ENCODE peak calls at places on chromosomes 11 and 22, in nine cellular contexts. A, G, F, R, W, Q, M, B and Y are unnamed samples.

GRCh38 chr11:29333993-29334780 is 682.6 kb downstream of the KCNA4 start:
- DNase-seq in A (peak; percentile 31), G (no peak), F (no peak), R (no peak), W (no peak), Q (no peak), M (no peak), B (no peak), Y (peak; percentile 81)

GRCh38 chr11:76214186-76214585 is 7.9 kb upstream of the WNT11 start:
- DNase-seq in A (no peak), G (no peak), F (no peak), R (no peak), W (no peak), Q (no peak), M (no peak), B (no peak), Y (no peak)

GRCh38 chr11:129286813-129287212 is 88.8 kb upstream of the BARX2 start:
- DNase-seq in A (no peak), G (no peak), F (no peak), R (no peak), W (no peak), Q (no peak), M (no peak), B (no peak), Y (no peak)

GRCh38 chr11:120964857-120965256 is 59.0 kb upstream of the TBCEL start:
- DNase-seq in A (no peak), G (no peak), F (no peak), R (no peak), W (no peak), Q (no peak), M (no peak), B (no peak), Y (peak; percentile 35)

GRCh38 chr11:116986521-116987105 is 111.6 kb downstream of the SIK3 start:
- DNase-seq in A (peak; percentile 64), G (no peak), F (no peak), R (no peak), W (peak; percentile 30), Q (no peak), M (peak; percentile 18), B (no peak), Y (peak; percentile 71)

GRCh38 chr22:32932176-32932575 is 126.0 kb downstream of the SYN3 start:
- DNase-seq in A (no peak), G (no peak), F (no peak), R (no peak), W (no peak), Q (no peak), M (no peak), B (no peak), Y (no peak)

GRCh38 chr11:83472831-83473230 is 186.7 kb upstream of the CCDC90B start:
- DNase-seq in A (no peak), G (no peak), F (no peak), R (no peak), W (no peak), Q (no peak), M (peak; percentile 43), B (no peak), Y (no peak)

GRCh38 chr11:71252434-71252781 is at the start of gene SHANK2:
- DNase-seq in A (no peak), G (no peak), F (no peak), R (no peak), W (no peak), Q (no peak), M (no peak), B (no peak), Y (no peak)

GRCh38 chr11:35112056-35112845 is 26.7 kb upstream of the CD44 start:
- DNase-seq in A (no peak), G (no peak), F (no peak), R (no peak), W (no peak), Q (no peak), M (peak; percentile 12), B (no peak), Y (no peak)

GRCh38 chr11:76699461-76700091 is 29.0 kb upstream of the LRRC32 start:
- DNase-seq in A (no peak), G (no peak), F (no peak), R (no peak), W (no peak), Q (no peak), M (no peak), B (no peak), Y (no peak)

GRCh38 chr22:36554101-36554500 is 25.1 kb upstream of the EIF3D start:
- DNase-seq in A (no peak), G (no peak), F (no peak), R (no peak), W (no peak), Q (no peak), M (no peak), B (no peak), Y (no peak)

GRCh38 chr22:36480941-36481392 is 473 bp downstream of the TXN2 start:
- DNase-seq in A (peak; percentile 65), G (no peak), F (no peak), R (no peak), W (no peak), Q (no peak), M (no peak), B (no peak), Y (no peak)

GRCh38 chr22:18057568-18058209 is 20.1 kb upstream of the PEX26 start:
- DNase-seq in A (peak; percentile 68), G (no peak), F (no peak), R (no peak), W (peak; percentile 94), Q (no peak), M (no peak), B (peak; percentile 88), Y (peak; percentile 95)

GRCh38 chr11:121485221-121485620 is 32.5 kb upstream of the SORL1-AS1 start:
- DNase-seq in A (no peak), G (no peak), F (no peak), R (no peak), W (no peak), Q (no peak), M (no peak), B (no peak), Y (no peak)

GRCh38 chr11:95556342-95557151 is 233.0 kb downstream of the FAM76B start:
- DNase-seq in A (peak; percentile 75), G (peak; percentile 42), F (no peak), R (no peak), W (peak; percentile 70), Q (no peak), M (no peak), B (no peak), Y (peak; percentile 85)

GRCh38 chr11:94665116-94665659 is 98.0 kb downstream of the PIWIL4 start:
- DNase-seq in A (no peak), G (no peak), F (no peak), R (no peak), W (no peak), Q (no peak), M (no peak), B (no peak), Y (no peak)

GRCh38 chr11:67439321-67440228 is 2.1 kb upstream of the PTPRCAP start:
- DNase-seq in A (no peak), G (peak; percentile 54), F (no peak), R (no peak), W (no peak), Q (no peak), M (no peak), B (no peak), Y (peak; percentile 22)